ENCODE peak calls at places on chromosomes 4 and X, in eight cellular contexts. E is stomach; U is cardiac septum; L is HuH-7.5; Y is stimulated activated CD4-positive, alpha-beta T cell treated with anti-CD3 and anti-CD28 coated beads, Interleukin-4, amount 100 ng/mL, for 48 hours; D is anterior cingulate cortex; K is non-pigmented ciliary epithelial cell; O is NCI-H1048. I is an unnamed sample.

GRCh38 chrX:14922437-14922836 is 49.2 kb downstream of the MOSPD2 start:
- DNase-seq in O (no peak), E (no peak), K (peak), L (no peak), D (no peak), U (no peak), Y (no peak), I (no peak)

GRCh38 chr4:13193662-13194061 is 290.5 kb downstream of the RAB28 start:
- DNase-seq in O (no peak), E (no peak), L (no peak), K (no peak), D (no peak), Y (no peak), U (no peak), I (no peak)

GRCh38 chrX:141341341-141341740 is 99.0 kb upstream of the SPANXC start:
- DNase-seq in O (no peak), D (no peak), E (no peak), U (no peak), L (no peak), K (peak), Y (no peak), I (no peak)

GRCh38 chr4:36290641-36291040 is 9.2 kb downstream of the DTHD1 start:
- DNase-seq in U (no peak), O (no peak), Y (no peak), E (no peak), K (no peak), D (no peak), L (no peak), I (no peak)

GRCh38 chr4:22596384-22596783 is 80.5 kb upstream of the ADGRA3 start:
- DNase-seq in Y (no peak), K (no peak), O (no peak), U (no peak), E (no peak), D (no peak), L (no peak), I (no peak)

GRCh38 chrX:45771560-45772340 is 571.1 kb upstream of the DIPK2B start:
- DNase-seq in Y (no peak), K (no peak), L (no peak), O (no peak), D (no peak), U (peak), E (peak), I (no peak)

GRCh38 chr4:20137176-20137575 is 114.5 kb upstream of the SLIT2 start:
- DNase-seq in U (no peak), O (no peak), E (no peak), D (no peak), L (no peak), K (no peak), Y (no peak), I (no peak)

GRCh38 chr4:153060191-153060590 is 124.1 kb downstream of the FHDC1 start:
- DNase-seq in D (no peak), O (no peak), U (no peak), Y (no peak), L (no peak), K (no peak), E (no peak), I (no peak)

GRCh38 chrX:148755111-148755510 is 254.7 kb downstream of the AFF2 start:
- DNase-seq in K (no peak), O (no peak), Y (no peak), E (no peak), D (no peak), U (no peak), L (no peak), I (no peak)

GRCh38 chr4:1870328-1870577 is 940 bp upstream of the NSD2 start:
- DNase-seq in Y (peak), L (peak), K (no peak), U (peak), O (peak), D (no peak), E (peak), I (no peak)

GRCh38 chrX:120790118-120790517 is 85.5 kb downstream of the CT47B1 start:
- DNase-seq in O (no peak), U (no peak), D (no peak), E (peak), K (no peak), Y (no peak), L (peak), I (peak)